ENCODE peak calls at places on chromosome 3, in four cellular contexts. N is B cell, P is MM.1S, I is Calu3. K is an unnamed sample.

GRCh38 chr3:157832588-157832987 is 273.6 kb downstream of the SHOX2 start:
- DNase-seq in N (no peak), P (no peak), I (no peak), K (no peak)

GRCh38 chr3:134900482-134900881 is 105.4 kb downstream of the EPHB1 start:
- DNase-seq in N (no peak), P (no peak), I (no peak), K (no peak)

GRCh38 chr3:53495518-53496501 is 1.4 kb downstream of the CACNA1D start:
- DNase-seq in N (peak), P (no peak), I (peak), K (peak)

GRCh38 chr3:124636101-124636862 is 94.0 kb upstream of the UMPS start:
- DNase-seq in N (no peak), P (no peak), I (no peak), K (no peak)

GRCh38 chr3:52394751-52395502 is 50.0 kb downstream of the SEMA3G start:
- DNase-seq in N (no peak), P (no peak), I (no peak), K (no peak)

GRCh38 chr3:32630266-32630665 is 54.7 kb upstream of the CNOT10 start:
- DNase-seq in N (no peak), P (no peak), I (peak), K (no peak)

GRCh38 chr3:157201648-157202278 is 41.8 kb upstream of the CCNL1 start:
- DNase-seq in N (peak), P (peak), I (no peak), K (peak)

GRCh38 chr3:125006190-125006855 is 49.5 kb downstream of the HEG1 start:
- DNase-seq in N (no peak), P (no peak), I (no peak), K (no peak)

GRCh38 chr3:39381432-39381831 is 1.7 kb upstream of the SLC25A38 start:
- DNase-seq in N (no peak), P (no peak), I (no peak), K (no peak)

GRCh38 chr3:127074900-127075360 is 92.0 kb downstream of the PLXNA1 start:
- DNase-seq in N (no peak), P (peak), I (peak), K (peak)

GRCh38 chr3:107067421-107067820 is 309.8 kb upstream of the CCDC54 start:
- DNase-seq in N (no peak), P (no peak), I (no peak), K (no peak)

GRCh38 chr3:162302983-162303624 is 806.5 kb downstream of the OTOL1 start:
- DNase-seq in N (no peak), P (no peak), I (no peak), K (no peak)

GRCh38 chr3:25812644-25813043 is 22.8 kb downstream of the OXSM start:
- DNase-seq in N (no peak), P (no peak), I (no peak), K (no peak)

GRCh38 chr3:15420871-15421270 is 6.5 kb downstream of the METTL6 start:
- DNase-seq in N (no peak), P (no peak), I (no peak), K (no peak)

GRCh38 chr3:142808103-142808917 is 80.6 kb downstream of the PCOLCE2 start:
- DNase-seq in N (no peak), P (no peak), I (peak), K (no peak)

GRCh38 chr3:178198329-178198728 is 337.9 kb upstream of the KCNMB2 start:
- DNase-seq in N (no peak), P (no peak), I (no peak), K (no peak)

GRCh38 chr3:106399773-106400172 is 531.0 kb upstream of the CBLB start:
- DNase-seq in N (no peak), P (no peak), I (no peak), K (no peak)

GRCh38 chr3:43735618-43736017 is 44.9 kb downstream of the ABHD5 start:
- DNase-seq in N (no peak), P (no peak), I (no peak), K (no peak)

GRCh38 chr3:177338697-177339219 is 141.5 kb upstream of the TBL1XR1 start:
- DNase-seq in N (no peak), P (peak), I (peak), K (peak)

GRCh38 chr3:122745365-122746021 is 48.1 kb downstream of the HSPBAP1 start:
- DNase-seq in N (no peak), P (no peak), I (no peak), K (no peak)

GRCh38 chr3:66582721-66583141 is 81.9 kb upstream of the LRIG1 start:
- DNase-seq in N (peak), P (peak), I (no peak), K (peak)

GRCh38 chr3:71791634-71792033 is 6.7 kb upstream of the PROK2 start:
- DNase-seq in N (no peak), P (no peak), I (no peak), K (no peak)

GRCh38 chr3:49689046-49689886 is at the start of the genes MST1 and RNF123:
- DNase-seq in N (peak), P (peak), I (peak), K (peak)

GRCh38 chr3:193954752-193955151 is 181.2 kb upstream of the HES1 start:
- DNase-seq in N (no peak), P (no peak), I (no peak), K (no peak)

GRCh38 chr3:195117978-195118581 is 152.9 kb downstream of the XXYLT1 start:
- DNase-seq in N (no peak), P (no peak), I (peak), K (no peak)

GRCh38 chr3:127887321-127887720 is 27.7 kb upstream of the KBTBD12 start:
- DNase-seq in N (no peak), P (no peak), I (no peak), K (no peak)

GRCh38 chr3:144109944-144110343 is 138.3 kb downstream of the DIPK2A start:
- DNase-seq in N (no peak), P (peak), I (no peak), K (peak)

GRCh38 chr3:308597-309321 is 112.2 kb downstream of the CHL1 start:
- DNase-seq in N (peak), P (no peak), I (no peak), K (no peak)

DNA sequence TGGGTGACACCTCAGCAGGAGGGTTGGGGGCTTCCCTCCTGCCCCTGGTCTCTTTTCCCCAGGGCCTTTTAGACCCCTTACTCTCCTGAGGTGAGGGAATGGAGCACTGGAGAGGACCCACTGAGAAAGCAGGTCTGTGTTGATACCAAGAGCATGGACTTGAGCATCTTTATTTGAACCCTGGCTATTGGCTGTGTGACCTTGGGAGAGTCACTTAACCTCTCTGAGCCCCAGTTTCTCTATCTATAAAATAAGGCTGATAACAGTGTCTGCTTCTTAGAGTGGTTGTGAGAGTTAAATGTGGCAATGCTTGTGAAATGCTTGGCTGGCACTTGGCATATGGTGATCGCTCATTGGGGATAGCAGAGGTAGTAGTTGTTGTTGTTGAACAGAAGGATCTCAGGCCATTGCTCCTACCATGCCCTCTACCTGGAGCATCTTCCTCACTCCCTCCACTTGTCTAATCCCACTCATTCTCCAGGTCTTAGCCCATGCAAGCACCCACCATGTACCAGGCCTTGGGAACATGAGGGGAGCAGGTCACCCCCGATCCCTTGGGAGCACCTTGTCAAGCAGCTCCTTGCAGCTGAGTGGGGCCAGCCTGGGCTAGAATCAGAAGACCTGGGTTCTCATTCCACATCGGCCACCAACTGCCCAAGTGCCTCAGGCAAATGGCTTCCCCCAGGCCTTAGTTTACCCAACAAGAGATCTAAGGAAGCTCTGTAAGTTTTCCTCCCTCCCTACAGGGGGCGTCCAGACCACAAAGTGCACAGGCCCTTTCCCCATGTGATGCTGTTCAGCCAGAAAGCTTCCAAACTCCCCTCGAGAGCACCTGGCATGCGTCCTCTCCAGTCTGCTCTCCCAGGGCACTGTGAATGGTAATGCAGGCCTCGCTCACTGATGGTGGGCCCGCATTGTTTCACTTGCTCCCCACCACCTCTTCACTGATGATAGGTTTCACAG is 96.7 kb downstream of the LSM3 start:
- DNase-seq in N (no peak), P (no peak), I (no peak), K (no peak)
- TF ChIP-seq CTCF in N (no peak), P (peak), I (peak), K (no peak)

GRCh38 chr3:100776097-100776729 is 66.9 kb downstream of the TFG start:
- DNase-seq in N (no peak), P (no peak), I (no peak), K (no peak)

GRCh38 chr3:100775669-100776068 is 66.4 kb downstream of the TFG start:
- DNase-seq in N (no peak), P (no peak), I (no peak), K (no peak)

GRCh38 chr3:100779475-100779874 is 70.2 kb downstream of the TFG start:
- DNase-seq in N (no peak), P (no peak), I (no peak), K (no peak)

GRCh38 chr3:100777271-100777670 is 68.0 kb downstream of the TFG start:
- DNase-seq in N (no peak), P (no peak), I (no peak), K (no peak)

DNA sequence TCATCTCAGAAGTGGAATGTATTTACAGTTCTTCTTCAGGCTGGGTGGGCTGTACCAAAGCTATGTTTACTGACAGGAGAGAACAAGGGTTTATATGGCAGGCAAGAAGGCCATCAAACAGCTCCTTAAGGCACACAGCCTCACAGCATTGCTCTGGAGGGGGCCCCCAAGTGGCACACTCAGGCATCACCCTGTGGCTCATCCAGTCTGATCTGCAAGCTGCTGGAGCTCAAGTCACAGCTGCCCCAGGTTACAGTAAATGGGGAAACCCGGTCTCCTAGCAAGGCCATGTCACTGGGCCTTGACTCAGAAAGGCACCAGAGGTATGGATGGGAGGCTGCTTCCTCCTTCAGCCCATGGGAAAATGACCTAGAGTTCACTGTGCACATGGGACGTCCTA is 67.4 kb downstream of the TFG start:
- DNase-seq in N (no peak), P (no peak), I (peak), K (no peak)
- TF ChIP-seq CTCF in N (no peak), P (no peak), I (no peak), K (no peak)

DNA sequence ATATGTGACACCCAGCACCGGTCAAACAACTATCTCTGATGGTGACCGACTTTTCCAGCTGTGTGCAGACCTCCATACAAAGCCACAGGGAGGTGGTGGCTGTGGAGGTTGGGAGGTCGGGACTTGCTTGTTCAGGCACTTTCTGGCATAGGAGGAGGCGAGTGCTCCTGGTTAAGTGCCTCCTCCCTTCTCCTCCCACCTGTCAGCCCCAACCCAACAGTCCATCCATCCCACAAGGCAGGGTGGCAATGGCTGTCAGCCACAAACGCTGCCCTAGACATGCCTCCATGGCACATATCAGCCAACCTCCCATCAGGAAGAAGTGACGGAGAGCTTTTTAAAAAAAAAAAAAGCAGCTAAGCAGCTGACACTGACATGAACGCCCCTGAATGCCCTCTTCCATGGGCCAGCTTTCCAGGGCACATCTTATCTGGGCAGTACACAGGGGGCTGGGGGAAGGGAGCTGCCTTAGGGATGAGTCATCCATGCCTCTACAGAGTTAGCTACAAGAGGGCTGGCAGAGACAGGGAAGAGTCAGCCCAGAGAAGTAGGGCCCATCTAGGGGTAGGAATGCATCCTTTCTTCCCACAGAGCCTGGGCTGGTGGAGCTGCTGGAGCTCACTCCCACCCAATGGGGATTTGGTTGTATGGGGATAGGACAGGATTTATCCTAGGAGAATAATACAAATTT is 41.2 kb downstream of the CCDC12 start:
- DNase-seq in N (no peak), P (no peak), I (peak), K (no peak)
- TF ChIP-seq CTCF in N (no peak), P (no peak), I (peak), K (no peak)

DNA sequence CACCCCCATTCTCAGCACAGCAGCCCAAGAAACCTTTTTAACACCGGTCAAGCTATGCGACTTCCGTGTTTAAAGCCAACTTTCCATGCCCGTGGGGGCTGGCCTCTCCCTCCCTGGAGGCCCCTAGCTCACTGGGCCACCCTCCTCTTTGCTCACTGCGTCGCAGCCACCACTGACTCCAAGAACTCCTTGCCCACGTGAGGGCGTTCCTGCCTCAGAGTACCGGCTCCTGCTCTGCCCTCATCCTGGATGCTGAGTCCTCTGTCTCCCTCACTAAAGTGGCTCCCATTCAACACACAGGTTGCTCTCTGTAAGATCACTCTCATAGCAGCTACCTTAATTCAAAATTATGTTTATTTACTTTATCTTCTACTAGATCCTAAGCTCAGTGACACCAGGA is 8.2 kb downstream of the BDH1 start:
- DNase-seq in N (no peak), P (no peak), I (peak), K (no peak)
- TF ChIP-seq CTCF in N (no peak), P (no peak), I (no peak), K (no peak)

GRCh38 chr3:188052229-188052965 is 101.6 kb upstream of the LPP start:
- DNase-seq in N (no peak), P (no peak), I (no peak), K (no peak)
- TF ChIP-seq CTCF in N (no peak), P (no peak), I (no peak), K (no peak)

DNA sequence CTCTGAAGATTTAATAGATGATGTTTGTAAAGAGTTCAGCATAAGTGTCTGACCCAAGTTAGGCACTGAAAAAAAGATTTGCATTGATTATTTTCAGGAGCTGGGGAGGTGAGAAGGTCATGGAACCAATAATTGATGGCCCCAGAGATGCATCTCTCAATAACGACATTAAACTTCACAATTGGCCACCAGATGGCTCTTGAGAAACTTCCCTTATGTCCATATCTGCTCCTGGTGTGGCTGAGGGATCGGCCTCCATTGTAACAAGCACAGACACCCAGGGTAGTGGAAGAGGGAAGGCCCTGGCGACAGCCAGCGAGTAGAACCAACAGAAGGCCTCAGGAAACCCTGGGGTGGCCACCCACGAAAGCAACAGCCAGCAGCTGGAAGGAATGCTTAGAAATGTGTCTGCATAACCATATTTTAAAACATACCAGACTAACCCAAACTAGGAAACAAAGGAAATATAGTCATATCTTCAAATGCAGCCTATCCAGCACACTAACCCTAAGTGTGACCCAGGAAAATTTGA is 536.7 kb downstream of the SOX2 start:
- DNase-seq in N (no peak), P (peak), I (peak), K (peak)
- TF ChIP-seq CTCF in N (no peak), P (peak), I (peak), K (no peak)

GRCh38 chr3:72938471-72939265 is 50.8 kb downstream of the GXYLT2 start:
- DNase-seq in N (peak), P (peak), I (peak), K (peak)
- TF ChIP-seq CTCF in N (peak), P (peak), I (peak), K (no peak)